ENCODE peak calls at places on chromosomes 1 and 21, in eight cellular contexts. One of them, this sample, is unnamed.

GRCh38 chr1:159906960-159907359 is 7.0 kb upstream of the CFAP45 start:
- DNase-seq in upper lobe of left lung: no peak
- DNase-seq in GM12878: no peak
- DNase-seq in suprapubic skin: no peak
- DNase-seq in stomach: no peak
- DNase-seq in A549: no peak
- DNase-seq in ovary: no peak
- DNase-seq in sigmoid colon: no peak
- DNase-seq in this sample: no peak

GRCh38 chr1:203453616-203454015 is 22.0 kb upstream of the PRELP start:
- DNase-seq in upper lobe of left lung: no peak
- DNase-seq in GM12878: no peak
- DNase-seq in suprapubic skin: no peak
- DNase-seq in stomach: no peak
- DNase-seq in A549: no peak
- DNase-seq in ovary: no peak
- DNase-seq in sigmoid colon: no peak
- DNase-seq in this sample: no peak

GRCh38 chr1:53186533-53186932 is 10.1 kb upstream of the CPT2 start:
- DNase-seq in upper lobe of left lung: no peak
- DNase-seq in GM12878: no peak
- DNase-seq in suprapubic skin: no peak
- DNase-seq in stomach: no peak
- DNase-seq in A549: no peak
- DNase-seq in ovary: no peak
- DNase-seq in sigmoid colon: peak
- DNase-seq in this sample: no peak

GRCh38 chr1:228074954-228075730 is 7.4 kb upstream of the ARF1 start:
- DNase-seq in upper lobe of left lung: no peak
- DNase-seq in GM12878: no peak
- DNase-seq in suprapubic skin: peak
- DNase-seq in stomach: peak
- DNase-seq in A549: no peak
- DNase-seq in ovary: peak
- DNase-seq in sigmoid colon: peak
- DNase-seq in this sample: peak

GRCh38 chr1:230772457-230773395 is 25.5 kb downstream of the CAPN9 start:
- DNase-seq in upper lobe of left lung: no peak
- DNase-seq in GM12878: no peak
- DNase-seq in suprapubic skin: no peak
- DNase-seq in stomach: peak
- DNase-seq in A549: peak
- DNase-seq in ovary: peak
- DNase-seq in sigmoid colon: no peak
- DNase-seq in this sample: no peak

GRCh38 chr1:160058087-160058486 is 11.9 kb downstream of the KCNJ10 start:
- DNase-seq in upper lobe of left lung: no peak
- DNase-seq in GM12878: no peak
- DNase-seq in suprapubic skin: no peak
- DNase-seq in stomach: no peak
- DNase-seq in A549: no peak
- DNase-seq in ovary: no peak
- DNase-seq in sigmoid colon: no peak
- DNase-seq in this sample: no peak

GRCh38 chr1:111981871-111982270 is 7.6 kb downstream of the KCND3 start:
- DNase-seq in upper lobe of left lung: peak
- DNase-seq in GM12878: no peak
- DNase-seq in suprapubic skin: no peak
- DNase-seq in stomach: no peak
- DNase-seq in A549: no peak
- DNase-seq in ovary: no peak
- DNase-seq in sigmoid colon: no peak
- DNase-seq in this sample: no peak

GRCh38 chr1:71836899-71837298 is 445.4 kb downstream of the NEGR1 start:
- DNase-seq in upper lobe of left lung: no peak
- DNase-seq in GM12878: no peak
- DNase-seq in suprapubic skin: no peak
- DNase-seq in stomach: no peak
- DNase-seq in A549: no peak
- DNase-seq in ovary: no peak
- DNase-seq in sigmoid colon: no peak
- DNase-seq in this sample: no peak

GRCh38 chr21:28928578-28929124 is 64.0 kb downstream of the LTN1 start:
- DNase-seq in upper lobe of left lung: no peak
- DNase-seq in GM12878: no peak
- DNase-seq in suprapubic skin: no peak
- DNase-seq in stomach: no peak
- DNase-seq in A549: no peak
- DNase-seq in ovary: no peak
- DNase-seq in sigmoid colon: no peak
- DNase-seq in this sample: no peak

GRCh38 chr1:227944066-227944930 is 3.4 kb downstream of the WNT9A start:
- DNase-seq in upper lobe of left lung: no peak
- DNase-seq in GM12878: no peak
- DNase-seq in suprapubic skin: peak
- DNase-seq in stomach: peak
- DNase-seq in A549: no peak
- DNase-seq in ovary: no peak
- DNase-seq in sigmoid colon: peak
- DNase-seq in this sample: no peak

GRCh38 chr1:67749844-67750689 is 65.1 kb downstream of the GADD45A start:
- DNase-seq in upper lobe of left lung: no peak
- DNase-seq in GM12878: no peak
- DNase-seq in suprapubic skin: no peak
- DNase-seq in stomach: no peak
- DNase-seq in A549: peak
- DNase-seq in ovary: peak
- DNase-seq in sigmoid colon: no peak
- DNase-seq in this sample: no peak

GRCh38 chr1:27940297-27940696 is 5.5 kb downstream of the SMPDL3B start:
- DNase-seq in upper lobe of left lung: no peak
- DNase-seq in GM12878: no peak
- DNase-seq in suprapubic skin: no peak
- DNase-seq in stomach: peak
- DNase-seq in A549: peak
- DNase-seq in ovary: no peak
- DNase-seq in sigmoid colon: no peak
- DNase-seq in this sample: peak

GRCh38 chr1:14653461-14653960 is 55.0 kb downstream of the KAZN start:
- DNase-seq in upper lobe of left lung: no peak
- DNase-seq in GM12878: no peak
- DNase-seq in suprapubic skin: no peak
- DNase-seq in stomach: no peak
- DNase-seq in A549: no peak
- DNase-seq in ovary: no peak
- DNase-seq in sigmoid colon: no peak
- DNase-seq in this sample: no peak

GRCh38 chr1:219273088-219273686 is 99.5 kb downstream of the LYPLAL1 start:
- DNase-seq in upper lobe of left lung: no peak
- DNase-seq in GM12878: no peak
- DNase-seq in suprapubic skin: no peak
- DNase-seq in stomach: no peak
- DNase-seq in A549: no peak
- DNase-seq in ovary: no peak
- DNase-seq in sigmoid colon: no peak
- DNase-seq in this sample: no peak

GRCh38 chr1:219271914-219272545 is 98.4 kb downstream of the LYPLAL1 start:
- DNase-seq in upper lobe of left lung: no peak
- DNase-seq in GM12878: no peak
- DNase-seq in suprapubic skin: no peak
- DNase-seq in stomach: no peak
- DNase-seq in A549: no peak
- DNase-seq in ovary: no peak
- DNase-seq in sigmoid colon: no peak
- DNase-seq in this sample: no peak

GRCh38 chr1:219265026-219265515 is 91.4 kb downstream of the LYPLAL1 start:
- DNase-seq in upper lobe of left lung: no peak
- DNase-seq in GM12878: no peak
- DNase-seq in suprapubic skin: no peak
- DNase-seq in stomach: no peak
- DNase-seq in A549: no peak
- DNase-seq in ovary: no peak
- DNase-seq in sigmoid colon: no peak
- DNase-seq in this sample: no peak

GRCh38 chr1:219266524-219266923 is 92.8 kb downstream of the LYPLAL1 start:
- DNase-seq in upper lobe of left lung: no peak
- DNase-seq in GM12878: no peak
- DNase-seq in suprapubic skin: no peak
- DNase-seq in stomach: no peak
- DNase-seq in A549: no peak
- DNase-seq in ovary: no peak
- DNase-seq in sigmoid colon: no peak
- DNase-seq in this sample: no peak

DNA sequence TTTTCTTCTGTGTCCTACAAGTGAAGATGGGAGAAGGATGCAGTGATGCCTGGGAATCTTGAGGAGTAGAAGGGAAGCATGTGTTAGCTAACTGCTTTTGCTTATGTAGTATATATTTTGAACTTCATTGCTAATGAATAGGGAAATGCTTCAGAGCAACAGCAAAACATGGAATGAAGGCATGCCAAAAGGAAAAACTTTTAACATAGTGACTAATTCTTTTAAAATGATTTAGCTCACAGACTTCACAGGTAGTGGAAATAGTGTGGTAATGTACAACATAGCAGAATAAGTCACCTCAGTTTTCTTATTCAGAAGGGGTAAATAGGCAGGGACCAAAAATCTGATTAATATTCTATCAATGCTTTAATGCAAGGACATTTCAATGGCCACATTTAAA is 95.5 kb downstream of the LYPLAL1 start:
- DNase-seq in upper lobe of left lung: no peak
- DNase-seq in GM12878: no peak
- DNase-seq in suprapubic skin: no peak
- DNase-seq in stomach: no peak
- DNase-seq in A549: no peak
- DNase-seq in ovary: no peak
- DNase-seq in sigmoid colon: no peak
- DNase-seq in this sample: no peak
- TF ChIP-seq EP300 in upper lobe of left lung: no peak
- TF ChIP-seq EP300 in GM12878: no peak
- TF ChIP-seq EP300 in suprapubic skin: no peak
- TF ChIP-seq EP300 in stomach: no peak
- TF ChIP-seq EP300 in A549: no peak
- TF ChIP-seq EP300 in ovary: no peak
- TF ChIP-seq EP300 in sigmoid colon: no peak
- TF ChIP-seq EP300 in this sample: no peak

DNA sequence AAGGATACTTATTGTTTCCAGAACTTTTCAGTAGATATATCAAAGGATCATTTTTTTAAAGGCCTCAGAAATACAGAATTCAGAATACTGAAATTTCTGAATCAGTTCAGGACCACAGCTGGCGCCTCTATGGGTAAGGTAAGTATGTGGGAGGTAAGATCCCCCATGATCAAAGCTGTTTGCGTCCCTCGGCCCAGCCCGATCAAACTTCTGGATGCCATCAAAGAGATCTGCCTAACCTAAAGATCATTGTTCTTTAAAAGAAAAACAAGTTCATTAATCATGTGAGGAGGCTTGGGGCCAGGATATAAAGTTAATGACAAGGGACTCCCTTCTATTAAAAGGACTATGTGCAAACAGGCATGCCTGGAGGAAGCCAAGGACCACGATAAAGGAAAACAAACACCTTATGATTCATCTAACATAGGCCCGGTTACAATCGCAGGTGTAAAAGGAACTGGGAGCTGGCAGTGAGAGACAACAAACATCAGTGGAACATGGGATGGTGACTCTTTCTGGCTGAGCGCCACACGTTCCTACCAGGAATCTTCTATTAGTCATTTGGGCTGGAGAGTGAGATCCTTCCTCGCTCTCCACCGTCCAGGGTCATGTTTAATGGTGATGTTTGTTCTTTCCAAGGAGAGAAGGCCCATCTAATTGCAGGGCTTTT is 2.8 kb upstream of the BACE2 start:
- DNase-seq in upper lobe of left lung: no peak
- DNase-seq in GM12878: no peak
- DNase-seq in suprapubic skin: no peak
- DNase-seq in stomach: peak
- DNase-seq in A549: peak
- DNase-seq in ovary: no peak
- DNase-seq in sigmoid colon: no peak
- DNase-seq in this sample: peak
- TF ChIP-seq EP300 in upper lobe of left lung: no peak
- TF ChIP-seq EP300 in GM12878: no peak
- TF ChIP-seq EP300 in suprapubic skin: no peak
- TF ChIP-seq EP300 in stomach: no peak
- TF ChIP-seq EP300 in A549: no peak
- TF ChIP-seq EP300 in ovary: no peak
- TF ChIP-seq EP300 in sigmoid colon: no peak
- TF ChIP-seq EP300 in this sample: peak

GRCh38 chr1:70411360-70411844 is 334 bp downstream of the CTH start:
- DNase-seq in upper lobe of left lung: peak
- DNase-seq in GM12878: no peak
- DNase-seq in suprapubic skin: no peak
- DNase-seq in stomach: no peak
- DNase-seq in A549: no peak
- DNase-seq in ovary: no peak
- DNase-seq in sigmoid colon: no peak
- DNase-seq in this sample: no peak
- TF ChIP-seq EP300 in upper lobe of left lung: no peak
- TF ChIP-seq EP300 in GM12878: no peak
- TF ChIP-seq EP300 in suprapubic skin: no peak
- TF ChIP-seq EP300 in stomach: no peak
- TF ChIP-seq EP300 in A549: no peak
- TF ChIP-seq EP300 in ovary: no peak
- TF ChIP-seq EP300 in sigmoid colon: no peak
- TF ChIP-seq EP300 in this sample: no peak

DNA sequence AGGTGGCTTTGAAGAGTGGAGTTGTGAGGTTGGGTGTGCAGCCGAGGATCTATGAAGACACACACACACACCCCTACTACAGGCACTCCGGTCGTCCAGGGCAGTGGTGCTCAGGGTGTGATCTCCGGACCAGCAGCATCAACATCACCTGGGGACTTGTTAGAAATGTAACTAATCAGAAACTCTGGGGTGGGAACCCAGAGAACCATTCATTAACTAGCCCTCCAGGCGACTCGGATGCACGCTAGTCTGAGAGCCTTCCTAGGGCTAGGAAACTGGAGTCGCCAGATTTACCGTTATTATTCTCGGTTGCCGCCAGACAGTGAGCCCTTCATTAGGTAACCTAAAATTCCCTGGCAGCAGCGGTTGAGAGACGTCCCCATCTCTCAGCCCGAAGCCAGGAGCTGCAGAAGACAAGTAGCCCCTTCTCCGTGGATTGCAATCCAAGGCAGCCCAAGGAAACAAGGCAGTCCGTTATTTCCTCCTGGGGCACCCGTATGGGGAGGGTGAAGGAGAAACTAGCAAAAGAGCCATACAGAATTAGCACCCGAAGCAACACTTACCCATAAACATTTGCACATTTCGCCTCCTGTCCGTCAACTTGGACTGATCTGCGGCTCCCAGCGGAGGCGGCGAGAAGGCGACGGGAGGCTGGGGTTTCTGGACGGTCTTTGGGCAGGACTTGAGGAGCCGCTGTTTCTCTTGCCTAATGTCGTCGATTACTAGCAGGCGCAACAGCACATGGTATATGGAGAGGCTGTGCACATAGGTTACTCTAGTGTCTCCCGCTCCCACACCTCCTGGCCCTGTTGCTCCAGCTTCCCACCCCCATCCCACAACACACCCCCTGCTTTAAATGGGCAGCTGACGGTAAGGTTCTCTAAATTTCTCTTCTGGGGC is 2.9 kb upstream of the CCN1 start:
- DNase-seq in upper lobe of left lung: peak
- DNase-seq in GM12878: no peak
- DNase-seq in suprapubic skin: no peak
- DNase-seq in stomach: no peak
- DNase-seq in A549: peak
- DNase-seq in ovary: no peak
- DNase-seq in sigmoid colon: peak
- DNase-seq in this sample: peak
- TF ChIP-seq EP300 in upper lobe of left lung: no peak
- TF ChIP-seq EP300 in GM12878: no peak
- TF ChIP-seq EP300 in suprapubic skin: no peak
- TF ChIP-seq EP300 in stomach: no peak
- TF ChIP-seq EP300 in A549: no peak
- TF ChIP-seq EP300 in ovary: no peak
- TF ChIP-seq EP300 in sigmoid colon: no peak
- TF ChIP-seq EP300 in this sample: no peak